ENCODE peak calls at places on chromosomes 12 and 14, in seven cellular contexts. One of them, this sample, is unnamed.

GRCh38 chr14:90567191-90567590 is 170.4 kb downstream of the CALM1 start:
- DNase-seq in left cardiac atrium: no peak
- DNase-seq in H7: no peak
- DNase-seq in SW480: no peak
- DNase-seq in breast epithelium: no peak
- DNase-seq in neural crest cell: no peak
- DNase-seq in Caki2: no peak
- DNase-seq in this sample: no peak

GRCh38 chr14:96090441-96091148 is 51.4 kb downstream of the C14orf132 start:
- DNase-seq in left cardiac atrium: peak
- DNase-seq in H7: peak
- DNase-seq in SW480: no peak
- DNase-seq in breast epithelium: peak
- DNase-seq in neural crest cell: no peak
- DNase-seq in Caki2: no peak
- DNase-seq in this sample: peak

GRCh38 chr12:117119592-117120198 is 20.5 kb upstream of the TESC start:
- DNase-seq in left cardiac atrium: no peak
- DNase-seq in H7: peak
- DNase-seq in SW480: no peak
- DNase-seq in breast epithelium: no peak
- DNase-seq in neural crest cell: peak
- DNase-seq in Caki2: no peak
- DNase-seq in this sample: no peak

GRCh38 chr14:68864301-68864810 is 71.5 kb upstream of the ZFP36L1 start:
- DNase-seq in left cardiac atrium: no peak
- DNase-seq in H7: no peak
- DNase-seq in SW480: no peak
- DNase-seq in breast epithelium: no peak
- DNase-seq in neural crest cell: no peak
- DNase-seq in Caki2: no peak
- DNase-seq in this sample: no peak

GRCh38 chr14:77045570-77045890 is 17.0 kb upstream of the IRF2BPL start:
- DNase-seq in left cardiac atrium: no peak
- DNase-seq in H7: no peak
- DNase-seq in SW480: no peak
- DNase-seq in breast epithelium: no peak
- DNase-seq in neural crest cell: no peak
- DNase-seq in Caki2: no peak
- DNase-seq in this sample: no peak

GRCh38 chr14:35384386-35385041 is 20.0 kb downstream of the NFKBIA start:
- DNase-seq in left cardiac atrium: peak
- DNase-seq in H7: no peak
- DNase-seq in SW480: no peak
- DNase-seq in breast epithelium: no peak
- DNase-seq in neural crest cell: no peak
- DNase-seq in Caki2: peak
- DNase-seq in this sample: peak

GRCh38 chr12:80445083-80445482 is 1.0 kb downstream of the PTPRQ start:
- DNase-seq in left cardiac atrium: no peak
- DNase-seq in H7: no peak
- DNase-seq in SW480: no peak
- DNase-seq in breast epithelium: no peak
- DNase-seq in neural crest cell: no peak
- DNase-seq in Caki2: no peak
- DNase-seq in this sample: peak

GRCh38 chr12:57726151-57726883 is 12.2 kb downstream of the AGAP2 start:
- DNase-seq in left cardiac atrium: peak
- DNase-seq in H7: peak
- DNase-seq in SW480: peak
- DNase-seq in breast epithelium: peak
- DNase-seq in neural crest cell: peak
- DNase-seq in Caki2: peak
- DNase-seq in this sample: peak

GRCh38 chr12:112761366-112761986 is 30.1 kb upstream of the RPH3A start:
- DNase-seq in left cardiac atrium: peak
- DNase-seq in H7: no peak
- DNase-seq in SW480: no peak
- DNase-seq in breast epithelium: no peak
- DNase-seq in neural crest cell: no peak
- DNase-seq in Caki2: no peak
- DNase-seq in this sample: no peak

GRCh38 chr14:70188608-70189540 is at the start of gene SLC8A3:
- DNase-seq in left cardiac atrium: peak
- DNase-seq in H7: peak
- DNase-seq in SW480: peak
- DNase-seq in breast epithelium: no peak
- DNase-seq in neural crest cell: peak
- DNase-seq in Caki2: peak
- DNase-seq in this sample: peak

GRCh38 chr14:68685419-68686211 is 107.3 kb downstream of the ZFP36L1 start:
- DNase-seq in left cardiac atrium: no peak
- DNase-seq in H7: no peak
- DNase-seq in SW480: peak
- DNase-seq in breast epithelium: no peak
- DNase-seq in neural crest cell: no peak
- DNase-seq in Caki2: peak
- DNase-seq in this sample: peak

GRCh38 chr12:115464673-115465060 is 780.7 kb upstream of the TBX3 start:
- DNase-seq in left cardiac atrium: no peak
- DNase-seq in H7: no peak
- DNase-seq in SW480: no peak
- DNase-seq in breast epithelium: no peak
- DNase-seq in neural crest cell: no peak
- DNase-seq in Caki2: no peak
- DNase-seq in this sample: no peak

GRCh38 chr12:130747867-130748740 is 32.0 kb upstream of the RIMBP2 start:
- DNase-seq in left cardiac atrium: peak
- DNase-seq in H7: peak
- DNase-seq in SW480: peak
- DNase-seq in breast epithelium: peak
- DNase-seq in neural crest cell: peak
- DNase-seq in Caki2: peak
- DNase-seq in this sample: peak

GRCh38 chr12:69570000-69570516 is 15.2 kb upstream of the CCT2 start:
- DNase-seq in left cardiac atrium: no peak
- DNase-seq in H7: no peak
- DNase-seq in SW480: no peak
- DNase-seq in breast epithelium: no peak
- DNase-seq in neural crest cell: no peak
- DNase-seq in Caki2: no peak
- DNase-seq in this sample: no peak

GRCh38 chr12:76768566-76768965 is 4.7 kb downstream of the ZDHHC17 start:
- DNase-seq in left cardiac atrium: no peak
- DNase-seq in H7: no peak
- DNase-seq in SW480: no peak
- DNase-seq in breast epithelium: no peak
- DNase-seq in neural crest cell: no peak
- DNase-seq in Caki2: no peak
- DNase-seq in this sample: no peak

GRCh38 chr12:51678086-51678724 is 87.2 kb downstream of the SCN8A start:
- DNase-seq in left cardiac atrium: no peak
- DNase-seq in H7: peak
- DNase-seq in SW480: peak
- DNase-seq in breast epithelium: no peak
- DNase-seq in neural crest cell: peak
- DNase-seq in Caki2: peak
- DNase-seq in this sample: peak

GRCh38 chr14:64465208-64465821 is at the start of gene AKAP5:
- DNase-seq in left cardiac atrium: peak
- DNase-seq in H7: peak
- DNase-seq in SW480: peak
- DNase-seq in breast epithelium: no peak
- DNase-seq in neural crest cell: peak
- DNase-seq in Caki2: peak
- DNase-seq in this sample: no peak

GRCh38 chr14:101061411-101062064 is 158.0 kb upstream of the RTL1 start:
- DNase-seq in left cardiac atrium: no peak
- DNase-seq in H7: no peak
- DNase-seq in SW480: no peak
- DNase-seq in breast epithelium: peak
- DNase-seq in neural crest cell: no peak
- DNase-seq in Caki2: no peak
- DNase-seq in this sample: no peak

GRCh38 chr12:117002040-117002832 is 91.5 kb downstream of the FBXW8 start:
- DNase-seq in left cardiac atrium: no peak
- DNase-seq in H7: no peak
- DNase-seq in SW480: no peak
- DNase-seq in breast epithelium: no peak
- DNase-seq in neural crest cell: no peak
- DNase-seq in Caki2: no peak
- DNase-seq in this sample: peak

GRCh38 chr12:131555197-131555820 is 155.6 kb upstream of the SFSWAP start:
- DNase-seq in left cardiac atrium: no peak
- DNase-seq in H7: no peak
- DNase-seq in SW480: no peak
- DNase-seq in breast epithelium: no peak
- DNase-seq in neural crest cell: no peak
- DNase-seq in Caki2: no peak
- DNase-seq in this sample: no peak

GRCh38 chr14:64745511-64746041 is 41.4 kb downstream of the PLEKHG3 start:
- DNase-seq in left cardiac atrium: no peak
- DNase-seq in H7: no peak
- DNase-seq in SW480: no peak
- DNase-seq in breast epithelium: no peak
- DNase-seq in neural crest cell: no peak
- DNase-seq in Caki2: no peak
- DNase-seq in this sample: peak

GRCh38 chr12:65561798-65562382 is 262.4 kb upstream of the HMGA2 start:
- DNase-seq in left cardiac atrium: no peak
- DNase-seq in H7: no peak
- DNase-seq in SW480: no peak
- DNase-seq in breast epithelium: no peak
- DNase-seq in neural crest cell: no peak
- DNase-seq in Caki2: no peak
- DNase-seq in this sample: peak

GRCh38 chr12:45745861-45746277 is 16.4 kb downstream of the ARID2 start:
- DNase-seq in left cardiac atrium: no peak
- DNase-seq in H7: no peak
- DNase-seq in SW480: peak
- DNase-seq in breast epithelium: no peak
- DNase-seq in neural crest cell: no peak
- DNase-seq in Caki2: no peak
- DNase-seq in this sample: peak

GRCh38 chr12:2795291-2796186 is 769 bp downstream of the FKBP4 start:
- DNase-seq in left cardiac atrium: peak
- DNase-seq in H7: peak
- DNase-seq in SW480: peak
- DNase-seq in breast epithelium: peak
- DNase-seq in neural crest cell: peak
- DNase-seq in Caki2: peak
- DNase-seq in this sample: peak

GRCh38 chr14:71004481-71004880 is 97.2 kb downstream of the PCNX1 start:
- DNase-seq in left cardiac atrium: no peak
- DNase-seq in H7: no peak
- DNase-seq in SW480: no peak
- DNase-seq in breast epithelium: no peak
- DNase-seq in neural crest cell: no peak
- DNase-seq in Caki2: no peak
- DNase-seq in this sample: no peak

GRCh38 chr14:70808402-70809237 is 693 bp downstream of the MAP3K9 start:
- DNase-seq in left cardiac atrium: peak
- DNase-seq in H7: peak
- DNase-seq in SW480: peak
- DNase-seq in breast epithelium: peak
- DNase-seq in neural crest cell: peak
- DNase-seq in Caki2: no peak
- DNase-seq in this sample: no peak

GRCh38 chr14:86038401-86038985 is 508.5 kb downstream of the FLRT2 start:
- DNase-seq in left cardiac atrium: peak
- DNase-seq in H7: peak
- DNase-seq in SW480: peak
- DNase-seq in breast epithelium: no peak
- DNase-seq in neural crest cell: peak
- DNase-seq in Caki2: peak
- DNase-seq in this sample: peak

GRCh38 chr14:67618617-67619063 is 1.1 kb upstream of the ARG2 start:
- DNase-seq in left cardiac atrium: no peak
- DNase-seq in H7: peak
- DNase-seq in SW480: peak
- DNase-seq in breast epithelium: no peak
- DNase-seq in neural crest cell: no peak
- DNase-seq in Caki2: peak
- DNase-seq in this sample: peak

GRCh38 chr12:90995041-90995440 is 9.7 kb downstream of the EPYC start:
- DNase-seq in left cardiac atrium: no peak
- DNase-seq in H7: no peak
- DNase-seq in SW480: no peak
- DNase-seq in breast epithelium: no peak
- DNase-seq in neural crest cell: no peak
- DNase-seq in Caki2: no peak
- DNase-seq in this sample: peak

GRCh38 chr14:33999771-34000291 is 49.0 kb upstream of the EGLN3 start:
- DNase-seq in left cardiac atrium: no peak
- DNase-seq in H7: no peak
- DNase-seq in SW480: no peak
- DNase-seq in breast epithelium: no peak
- DNase-seq in neural crest cell: no peak
- DNase-seq in Caki2: no peak
- DNase-seq in this sample: no peak

GRCh38 chr12:55972045-55972843 is 1.6 kb upstream of the RAB5B start:
- DNase-seq in left cardiac atrium: no peak
- DNase-seq in H7: no peak
- DNase-seq in SW480: peak
- DNase-seq in breast epithelium: no peak
- DNase-seq in neural crest cell: no peak
- DNase-seq in Caki2: peak
- DNase-seq in this sample: peak

GRCh38 chr14:100486025-100486828 is 101.0 kb downstream of the BEGAIN start:
- DNase-seq in left cardiac atrium: peak
- DNase-seq in H7: peak
- DNase-seq in SW480: peak
- DNase-seq in breast epithelium: no peak
- DNase-seq in neural crest cell: peak
- DNase-seq in Caki2: peak
- DNase-seq in this sample: peak

GRCh38 chr14:74867673-74868072 is 8.3 kb downstream of the PROX2 start:
- DNase-seq in left cardiac atrium: peak
- DNase-seq in H7: no peak
- DNase-seq in SW480: no peak
- DNase-seq in breast epithelium: no peak
- DNase-seq in neural crest cell: no peak
- DNase-seq in Caki2: no peak
- DNase-seq in this sample: peak

GRCh38 chr12:108129017-108129812 is at the start of gene WSCD2:
- DNase-seq in left cardiac atrium: peak
- DNase-seq in H7: peak
- DNase-seq in SW480: no peak
- DNase-seq in breast epithelium: no peak
- DNase-seq in neural crest cell: peak
- DNase-seq in Caki2: peak
- DNase-seq in this sample: no peak

GRCh38 chr12:25827141-25827540 is 131.3 kb upstream of the RASSF8 start:
- DNase-seq in left cardiac atrium: no peak
- DNase-seq in H7: no peak
- DNase-seq in SW480: no peak
- DNase-seq in breast epithelium: no peak
- DNase-seq in neural crest cell: no peak
- DNase-seq in Caki2: no peak
- DNase-seq in this sample: no peak